ENCODE peak calls at places on chromosomes 7 and 10, in five cellular contexts. L is spleen; O is CD8-positive, alpha-beta memory T cell; E is GM23338; I is heart right ventricle. R is an unnamed sample.

GRCh38 chr7:6251653-6252052 is 20.8 kb downstream of the CYTH3 start:
- DNase-seq in L (no peak), O (no peak), E (no peak), I (no peak), R (no peak)

GRCh38 chr7:150397376-150398107 is 18.4 kb downstream of the ZNF775 start:
- DNase-seq in L (no peak), O (no peak), E (no peak), I (no peak), R (no peak)

GRCh38 chr7:94602181-94602580 is 53.8 kb downstream of the SGCE start:
- DNase-seq in L (no peak), O (no peak), E (no peak), I (no peak), R (no peak)

GRCh38 chr7:97003262-97004236 is 1.8 kb upstream of the DLX6 start:
- DNase-seq in L (no peak), O (no peak), E (peak; percentile 44), I (no peak), R (no peak)

GRCh38 chr7:14717711-14718304 is 184.7 kb downstream of the DGKB start:
- DNase-seq in L (no peak), O (no peak), E (peak; percentile 64), I (no peak), R (no peak)

GRCh38 chr10:108434818-108435217 is 1270.3 kb upstream of the SORCS1 start:
- DNase-seq in L (no peak), O (no peak), E (peak; percentile 5), I (no peak), R (no peak)

GRCh38 chr7:91228927-91229326 is 35.3 kb upstream of the FZD1 start:
- DNase-seq in L (no peak), O (no peak), E (no peak), I (no peak), R (no peak)

GRCh38 chr10:114708717-114709352 is 50.8 kb upstream of the ABLIM1 start:
- DNase-seq in L (no peak), O (no peak), E (peak; percentile 40), I (no peak), R (no peak)

GRCh38 chr7:21184956-21185355 is 242.9 kb upstream of the SP4 start:
- DNase-seq in L (no peak), O (no peak), E (no peak), I (no peak), R (no peak)

GRCh38 chr7:3722396-3722846 is 421.4 kb downstream of the SDK1 start:
- DNase-seq in L (peak; percentile 76), O (no peak), E (peak; percentile 91), I (no peak), R (peak; percentile 7)

GRCh38 chr7:94183289-94183749 is 179.2 kb upstream of the BET1 start:
- DNase-seq in L (no peak), O (no peak), E (peak; percentile 20), I (no peak), R (no peak)

GRCh38 chr10:110416776-110417732 is 80.7 kb upstream of the DUSP5 start:
- DNase-seq in L (no peak), O (no peak), E (no peak), I (no peak), R (no peak)
- H3K4me3 ChIP-seq in L (no peak overlapping the region), O (no peak overlapping the region), E (no peak overlapping the region), I (no peak overlapping the region), R (no peak overlapping the region)

GRCh38 chr7:156376317-156376716 is 264.3 kb upstream of the RNF32 start:
- DNase-seq in L (no peak), O (no peak), E (no peak), I (no peak), R (no peak)
- H3K36me3 ChIP-seq in L (no peaks in the 10 kb centered on the region), O (no peaks in the 10 kb centered on the region), E (no peaks in the 10 kb centered on the region), I (no peaks in the 10 kb centered on the region), R (no peaks in the 10 kb centered on the region)

GRCh38 chr7:44486001-44486400 is 4.5 kb downstream of the NUDCD3 start:
- DNase-seq in L (no peak), O (no peak), E (no peak), I (no peak), R (no peak)
- H3K4me1 ChIP-seq in L (peaks cover 61% of the 10 kb centered on the region), O (peaks cover 54% of the 10 kb centered on the region), E (peaks cover 7% of the 10 kb centered on the region), I (peaks cover 48% of the 10 kb centered on the region), R (peaks cover 55% of the 10 kb centered on the region)

GRCh38 chr7:138565071-138565450 is 105.0 kb downstream of the TRIM24 start:
- DNase-seq in L (no peak), O (no peak), E (no peak), I (no peak), R (no peak)

GRCh38 chr7:138565451-138566114 is 105.5 kb downstream of the TRIM24 start:
- DNase-seq in L (no peak), O (no peak), E (peak; percentile 75), I (no peak), R (no peak)

GRCh38 chr7:138568655-138569054 is 108.6 kb downstream of the TRIM24 start:
- DNase-seq in L (no peak), O (no peak), E (no peak), I (no peak), R (no peak)

GRCh38 chr7:138563808-138564207 is 103.7 kb downstream of the TRIM24 start:
- DNase-seq in L (no peak), O (no peak), E (no peak), I (no peak), R (no peak)

DNA sequence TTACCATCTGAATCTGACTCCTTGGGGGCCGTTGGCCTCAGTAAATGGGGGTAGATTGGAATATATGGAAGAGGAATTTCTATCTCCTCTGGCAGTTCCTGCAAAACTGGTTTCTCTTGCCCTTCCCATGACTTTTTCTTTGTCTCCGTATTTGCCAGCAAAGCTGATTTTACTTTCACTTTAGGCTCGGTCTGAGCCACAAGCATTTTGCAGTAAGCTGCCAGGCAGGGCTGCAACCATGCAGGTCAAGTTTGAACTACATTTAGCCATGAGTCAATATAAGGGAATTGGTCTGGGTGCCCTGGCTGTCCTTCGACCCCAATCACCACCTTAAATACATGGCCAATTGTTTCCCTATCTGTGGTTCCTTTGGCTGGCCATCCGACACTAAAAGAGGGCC is 104.3 kb downstream of the TRIM24 start:
- DNase-seq in L (no peak), O (no peak), E (no peak), I (no peak), R (no peak)
- H3K4me3 ChIP-seq in L (no peak overlapping the region), O (no peak overlapping the region), E (no peak overlapping the region), I (peak overlapping the region; percentile 37), R (no peak overlapping the region)

DNA sequence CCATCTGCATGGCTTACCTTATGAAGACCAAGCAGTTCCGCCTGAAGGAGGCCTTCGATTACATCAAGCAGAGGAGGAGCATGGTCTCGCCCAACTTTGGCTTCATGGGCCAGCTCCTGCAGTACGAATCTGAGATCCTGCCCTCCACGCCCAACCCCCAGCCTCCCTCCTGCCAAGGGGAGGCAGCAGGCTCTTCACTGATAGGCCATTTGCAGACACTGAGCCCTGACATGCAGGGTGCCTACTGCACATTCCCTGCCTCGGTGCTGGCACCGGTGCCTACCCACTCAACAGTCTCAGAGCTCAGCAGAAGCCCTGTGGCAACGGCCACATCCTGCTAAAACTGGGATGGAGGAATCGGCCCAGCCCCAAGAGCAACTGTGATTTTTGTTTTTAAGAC is 12.4 kb downstream of the DUSP5 start:
- DNase-seq in L (no peak), O (no peak), E (no peak), I (no peak), R (no peak)
- H3K36me3 ChIP-seq in L (peaks cover 27% of the 10 kb centered on the region), O (peaks cover 10% of the 10 kb centered on the region), E (peaks cover 16% of the 10 kb centered on the region), I (peaks cover 27% of the 10 kb centered on the region), R (no peaks in the 10 kb centered on the region)

GRCh38 chr7:99679032-99679399 is 780 bp downstream of the CYP3A5 start:
- DNase-seq in L (no peak), O (no peak), E (no peak), I (no peak), R (no peak)

GRCh38 chr7:99677013-99677412 is 2.8 kb downstream of the CYP3A5 start:
- DNase-seq in L (no peak), O (no peak), E (no peak), I (no peak), R (no peak)

GRCh38 chr7:99674995-99675742 is 4.6 kb downstream of the CYP3A5 start:
- DNase-seq in L (no peak), O (no peak), E (peak; percentile 5), I (no peak), R (no peak)

GRCh38 chr7:99679400-99680191 is at the start of gene CYP3A5:
- DNase-seq in L (no peak), O (no peak), E (no peak), I (no peak), R (no peak)

DNA sequence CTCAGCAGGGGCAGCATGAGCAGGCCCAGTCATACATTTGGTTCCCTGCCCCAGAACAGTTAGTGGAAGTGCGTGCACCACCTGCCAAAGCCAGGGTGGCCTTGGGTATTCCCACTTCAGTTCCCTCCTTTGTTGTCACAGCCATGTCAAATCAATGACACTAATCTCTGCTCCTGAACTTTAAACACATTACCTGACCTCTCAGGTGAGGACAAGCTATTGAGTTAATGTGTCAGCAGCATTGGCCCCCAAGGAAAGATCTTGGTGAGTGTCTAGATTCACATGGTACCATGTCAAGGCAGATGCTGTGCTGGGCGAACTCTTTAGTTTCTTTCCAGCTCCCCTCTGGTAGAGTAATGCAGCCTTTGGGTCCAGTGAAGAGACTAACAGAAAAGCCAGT is 2.1 kb downstream of the CYP3A5 start:
- DNase-seq in L (no peak), O (no peak), E (no peak), I (no peak), R (no peak)
- H3K4me1 ChIP-seq in L (no peaks in the 10 kb centered on the region), O (peaks cover 3% of the 10 kb centered on the region), E (peaks cover 6% of the 10 kb centered on the region), I (no peaks in the 10 kb centered on the region), R (peaks cover 12% of the 10 kb centered on the region)

GRCh38 chr10:125123363-125124113 is 36.8 kb downstream of the CTBP2 start:
- DNase-seq in L (peak; percentile 76), O (no peak), E (no peak), I (peak; percentile 87), R (no peak)

GRCh38 chr10:125124114-125124486 is 36.3 kb downstream of the CTBP2 start:
- DNase-seq in L (no peak), O (no peak), E (no peak), I (no peak), R (no peak)

GRCh38 chr10:125125951-125126735 is 34.2 kb downstream of the CTBP2 start:
- DNase-seq in L (peak; percentile 40), O (no peak), E (no peak), I (no peak), R (no peak)

GRCh38 chr10:125127110-125127509 is 33.3 kb downstream of the CTBP2 start:
- DNase-seq in L (peak; percentile 36), O (no peak), E (no peak), I (no peak), R (no peak)

DNA sequence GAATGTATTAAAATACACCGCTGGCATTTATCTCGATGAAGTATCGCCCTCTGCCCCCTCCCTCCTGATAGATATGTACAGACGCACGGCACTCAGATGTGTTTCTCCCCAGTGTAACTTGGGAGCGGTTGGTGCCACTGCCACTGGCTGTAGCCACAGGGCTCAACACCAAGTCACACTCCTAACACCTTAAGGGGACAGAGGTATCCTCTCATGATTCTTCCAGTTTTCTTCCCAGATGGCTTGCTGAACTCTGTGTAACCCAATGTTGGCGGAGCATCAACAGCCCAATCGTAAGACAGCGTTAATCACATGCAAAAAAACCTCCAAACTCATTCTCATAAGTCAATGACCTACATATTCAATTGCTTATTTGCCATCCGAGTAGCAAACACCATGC is 35.5 kb downstream of the CTBP2 start:
- DNase-seq in L (peak; percentile 29), O (no peak), E (no peak), I (no peak), R (no peak)
- H3K4me3 ChIP-seq in L (no peak overlapping the region), O (no peak overlapping the region), E (no peak overlapping the region), I (no peak overlapping the region), R (no peak overlapping the region)